ENCODE peak calls at places on chromosomes 3 and 15, in six cellular contexts. P, N, T, C, G and I are unnamed samples.
A peak's percentile ranks its signal among the peaks of the same experiment; 100 is the strongest.

GRCh38 chr3:125605771-125606170 is 10.5 kb upstream of the OSBPL11 start:
- DNase-seq in P (no peak), C (no peak), T (no peak), G (no peak), N (no peak), I (no peak)

GRCh38 chr15:78449220-78449999 is 11.4 kb downstream of the IREB2 start:
- DNase-seq in N (no peak), T (no peak), G (no peak), P (peak; percentile 26), C (no peak), I (no peak)

GRCh38 chr3:88133711-88134263 is 16.0 kb upstream of the C3orf38 start:
- DNase-seq in G (no peak), N (no peak), P (no peak), T (no peak), C (no peak), I (no peak)

GRCh38 chr15:88982304-88982945 is 69.2 kb upstream of the MFGE8 start:
- DNase-seq in P (no peak), T (no peak), G (peak; percentile 41), N (no peak), C (no peak), I (no peak)

GRCh38 chr3:120145498-120146285 is 51.4 kb upstream of the GSK3B start:
- DNase-seq in N (no peak), T (peak; percentile 2), C (no peak), P (no peak), G (no peak), I (peak; percentile 45)

GRCh38 chr3:194521514-194522260 is 34.9 kb upstream of the ATP13A3 start:
- DNase-seq in P (no peak), G (no peak), N (no peak), C (no peak), T (no peak), I (no peak)

GRCh38 chr3:81214626-81215025 is 546.8 kb downstream of the GBE1 start:
- DNase-seq in P (no peak), N (no peak), C (no peak), G (no peak), T (no peak), I (no peak)

GRCh38 chr15:52102468-52102867 is 10.1 kb downstream of the BCL2L10 start:
- DNase-seq in N (no peak), C (no peak), T (no peak), P (no peak), G (peak; percentile 76), I (no peak)

GRCh38 chr3:126773167-126773566 is 69.1 kb downstream of the CHCHD6 start:
- DNase-seq in T (no peak), P (no peak), C (no peak), N (no peak), G (no peak), I (no peak)

GRCh38 chr3:12662593-12663310 is 1.2 kb downstream of the RAF1 start:
- DNase-seq in N (peak; percentile 6), T (peak; percentile 8), C (no peak), G (no peak), P (no peak), I (no peak)